ENCODE peak calls at places on chromosomes 6 and 20, in five cellular contexts. E is SK-N-SH, K is H1, O is GM12878, N is HepG2. V is an unnamed sample.

GRCh38 chr20:25418779-25419178 is 11.3 kb downstream of the GINS1 start:
- DNase-seq in O (no peak), E (no peak), K (no peak), N (no peak), V (no peak)

GRCh38 chr20:10729785-10730184 is 56.0 kb upstream of the JAG1 start:
- DNase-seq in E (no peak), K (no peak), N (no peak), O (no peak), V (no peak)

GRCh38 chr6:147400968-147401367 is 107.5 kb upstream of the SAMD5 start:
- DNase-seq in O (no peak), K (no peak), E (no peak), N (no peak), V (no peak)

GRCh38 chr20:25547999-25548398 is 37.3 kb downstream of the NINL start:
- DNase-seq in E (no peak), N (no peak), O (no peak), K (no peak), V (no peak)

GRCh38 chr20:38307371-38308046 is 3.6 kb downstream of the BPI start:
- DNase-seq in K (no peak), N (no peak), E (no peak), O (no peak), V (no peak)

GRCh38 chr6:49550413-49551125 is at the start of gene C6orf141:
- DNase-seq in E (peak), K (peak), N (no peak), O (no peak), V (no peak)

GRCh38 chr20:9884666-9885065 is 45.8 kb upstream of the PAK5 start:
- DNase-seq in N (no peak), E (no peak), K (no peak), O (no peak), V (no peak)

GRCh38 chr6:79525272-79526100 is 11.7 kb downstream of the LCA5 start:
- DNase-seq in E (no peak), N (peak), K (no peak), O (no peak), V (peak)

GRCh38 chr6:131281471-131282270 is 146.4 kb downstream of the AKAP7 start:
- DNase-seq in N (no peak), K (no peak), E (no peak), O (no peak), V (no peak)

GRCh38 chr6:6806793-6807518 is 218.4 kb downstream of the LY86 start:
- DNase-seq in K (no peak), E (no peak), N (no peak), O (no peak), V (peak)

GRCh38 chr6:128822271-128822670 is 60.7 kb upstream of the LAMA2 start:
- DNase-seq in E (no peak), O (no peak), K (no peak), N (no peak), V (no peak)

GRCh38 chr20:63064310-63064709 is 57.5 kb upstream of the BHLHE23 start:
- DNase-seq in E (no peak), N (no peak), K (no peak), O (no peak), V (no peak)

GRCh38 chr6:57021086-57021720 is 25.3 kb upstream of the KIAA1586 start:
- DNase-seq in K (no peak), N (peak), E (peak), O (no peak), V (peak)

GRCh38 chr20:17555106-17555505 is 14.8 kb upstream of the DSTN start:
- DNase-seq in E (no peak), K (no peak), O (no peak), N (no peak), V (no peak)

GRCh38 chr6:35397806-35398418 is 54.2 kb upstream of the FANCE start:
- DNase-seq in N (no peak), E (no peak), K (no peak), O (no peak), V (no peak)

GRCh38 chr6:111478749-111479148 is 4.3 kb downstream of the REV3L start:
- DNase-seq in E (no peak), N (peak), K (no peak), O (peak), V (peak)

GRCh38 chr6:121435444-121436069 is at the start of gene GJA1:
- DNase-seq in O (no peak), K (peak), N (no peak), E (peak), V (no peak)

GRCh38 chr20:44695295-44696230 is 19.6 kb upstream of the CCN5 start:
- DNase-seq in O (no peak), N (no peak), K (no peak), E (no peak), V (no peak)

GRCh38 chr6:145688493-145688905 is 46.8 kb downstream of the EPM2A start:
- DNase-seq in K (no peak), N (no peak), E (no peak), O (no peak), V (no peak)

GRCh38 chr6:64280569-64280968 is 645.0 kb downstream of the PHF3 start:
- DNase-seq in O (no peak), K (no peak), E (peak), N (peak), V (no peak)

GRCh38 chr20:48260370-48260769 is 475.1 kb upstream of the SULF2 start:
- DNase-seq in N (no peak), O (no peak), K (no peak), E (peak), V (no peak)

GRCh38 chr6:32126880-32127279 is 1.2 kb downstream of the ATF6B start:
- DNase-seq in E (no peak), O (no peak), N (no peak), K (no peak), V (no peak)

GRCh38 chr6:169160091-169160854 is 93.4 kb downstream of the THBS2 start:
- DNase-seq in E (no peak), N (no peak), O (no peak), K (no peak), V (no peak)

GRCh38 chr6:169158182-169158573 is 95.5 kb downstream of the THBS2 start:
- DNase-seq in O (no peak), E (peak), K (no peak), N (no peak), V (no peak)

GRCh38 chr6:169159331-169159730 is 94.3 kb downstream of the THBS2 start:
- DNase-seq in O (no peak), E (no peak), N (no peak), K (no peak), V (no peak)

GRCh38 chr6:169157474-169158181 is 96.0 kb downstream of the THBS2 start:
- DNase-seq in O (no peak), E (peak), N (no peak), K (no peak), V (no peak)

GRCh38 chr6:169158750-169159149 is 94.9 kb downstream of the THBS2 start:
- DNase-seq in E (no peak), K (no peak), O (no peak), N (no peak), V (no peak)
- H3K4me3 ChIP-seq in E (no peak), K (no peak), O (no peak), N (no peak), V (no peak)

DNA sequence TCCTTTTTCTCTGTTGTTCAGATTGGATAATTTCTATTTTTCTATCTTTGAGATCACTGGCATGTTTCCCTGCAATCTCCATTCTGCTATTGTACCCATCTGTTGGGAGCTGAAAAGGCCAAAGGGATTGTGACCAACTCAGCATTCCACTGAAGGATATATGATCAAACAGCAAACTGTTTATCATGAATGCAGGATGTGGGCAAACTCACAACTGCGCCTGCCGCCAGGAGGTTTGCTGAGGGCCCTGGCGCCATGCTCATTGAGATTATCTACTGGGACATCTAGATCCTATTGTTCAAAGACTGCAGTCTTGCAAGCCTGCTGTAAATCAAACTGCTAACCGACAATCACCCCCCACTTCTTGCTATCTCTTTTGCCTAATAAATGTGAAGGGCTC is 3.8 kb upstream of the FKBP1A start:
- DNase-seq in N (no peak), E (no peak), K (no peak), O (no peak), V (no peak)
- H3K9ac ChIP-seq in N (no peak), E (no peak), K (no peak), O (no peak), V (no peak)

GRCh38 chr6:74420221-74420620 is 724.2 kb downstream of the CD109 start:
- DNase-seq in K (no peak), N (peak), E (no peak), O (no peak), V (no peak)
- TF ChIP-seq CHD2 in K (no peak), N (no peak), E (no peak), O (no peak), V (no peak)

DNA sequence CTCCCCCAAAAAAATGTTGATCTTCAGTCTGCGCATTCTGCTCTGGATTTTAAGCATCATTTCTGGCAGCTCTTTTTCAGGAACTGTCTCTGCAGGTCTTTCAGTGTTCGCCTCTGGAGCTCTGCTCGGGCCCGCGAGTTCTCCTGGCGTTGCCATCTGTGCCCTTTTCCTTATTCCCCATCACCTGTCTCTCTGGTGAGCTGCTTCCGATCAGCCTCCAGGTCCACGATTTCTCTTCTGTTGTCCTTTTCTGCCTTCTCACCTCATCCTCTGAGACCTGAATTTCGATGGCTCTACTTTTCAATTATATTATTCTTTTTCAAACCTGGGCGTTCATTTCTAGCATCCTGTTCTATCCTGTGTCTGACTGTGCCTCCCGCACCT is 590 bp upstream of the MAP1LC3A start:
- DNase-seq in N (no peak), O (no peak), K (no peak), E (peak), V (no peak)
- H3K4me3 ChIP-seq in N (no peak), O (peak), K (peak), E (peak), V (peak)

DNA sequence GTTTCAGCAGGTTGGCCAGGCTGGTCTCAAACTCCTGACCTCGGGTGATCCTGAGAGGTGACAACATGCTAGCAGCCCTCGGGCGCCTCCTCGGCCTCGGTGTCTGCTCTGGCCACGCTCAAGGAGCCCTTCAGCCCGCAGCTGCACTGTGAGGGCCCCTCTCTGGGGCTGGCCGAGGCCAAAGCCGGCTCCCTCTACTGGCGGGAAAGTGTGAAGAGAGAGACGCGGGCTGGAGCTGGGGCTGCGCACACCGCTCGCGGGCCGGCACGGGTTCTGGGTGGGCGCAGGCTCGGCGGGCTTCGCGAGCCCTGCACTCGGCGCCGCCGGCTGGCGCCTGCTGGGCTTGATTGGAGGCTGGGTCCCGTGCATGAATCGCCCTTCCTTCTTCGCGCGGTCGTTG is 80.8 kb upstream of the RBM24 start:
- DNase-seq in E (no peak), K (peak), O (no peak), N (no peak), V (no peak)
- H3K9ac ChIP-seq in E (no peak), K (no peak), O (no peak), N (no peak), V (no peak)

V was measured in K562.